ENCODE peak calls at places on chromosomes 1 and 21, in five cellular contexts. Q is Right ventricle myocardium superior, K is HT1080, W is ascending aorta, L is KBM-7. R is an unnamed sample.

GRCh38 chr1:152745289-152745704 is 12.5 kb upstream of the KPRP start:
- DNase-seq in W (no peak), L (no peak), Q (no peak), K (peak), R (no peak)

GRCh38 chr1:156194300-156194652 is 372 bp downstream of the SLC25A44 start:
- DNase-seq in K (no peak), Q (no peak), W (no peak), L (no peak), R (no peak)

GRCh38 chr1:156073740-156074139 is 8.5 kb downstream of the MEX3A start:
- DNase-seq in K (no peak), W (no peak), Q (peak), L (no peak), R (no peak)

GRCh38 chr1:87331319-87332269 is 2.9 kb downstream of the LMO4 start:
- DNase-seq in L (peak), Q (peak), W (peak), K (peak), R (peak)

GRCh38 chr1:109624215-109625010 is 4.8 kb downstream of the AMPD2 start:
- DNase-seq in Q (no peak), L (peak), W (no peak), K (no peak), R (no peak)

GRCh38 chr1:66000033-66000637 is 207.4 kb downstream of the PDE4B start:
- DNase-seq in L (no peak), W (no peak), Q (no peak), K (no peak), R (no peak)

GRCh38 chr1:18849252-18849651 is 10.2 kb downstream of the TAS1R2 start:
- DNase-seq in W (no peak), L (no peak), Q (no peak), K (no peak), R (no peak)

GRCh38 chr1:115322631-115323030 is 15.4 kb downstream of the NGF start:
- DNase-seq in Q (no peak), L (no peak), W (no peak), K (no peak), R (no peak)

GRCh38 chr1:174795806-174796205 is 203.9 kb upstream of the CACYBP start:
- DNase-seq in W (no peak), Q (no peak), L (no peak), K (no peak), R (no peak)

GRCh38 chr1:5620418-5620817 is 371.8 kb downstream of the NPHP4 start:
- DNase-seq in L (no peak), K (no peak), W (no peak), Q (no peak), R (no peak)

GRCh38 chr1:84259376-84259775 is 42.1 kb upstream of the SAMD13 start:
- DNase-seq in L (no peak), Q (no peak), W (no peak), K (no peak), R (no peak)

GRCh38 chr1:53826367-53826766 is 11.7 kb downstream of the NDC1 start:
- DNase-seq in Q (no peak), W (no peak), L (no peak), K (no peak), R (no peak)

GRCh38 chr1:56676571-56677035 is 31.5 kb downstream of the PRKAA2 start:
- DNase-seq in W (no peak), L (no peak), K (peak), Q (no peak), R (no peak)

GRCh38 chr1:85952460-85952859 is 204.1 kb downstream of the COL24A1 start:
- DNase-seq in W (no peak), Q (no peak), K (no peak), L (no peak), R (no peak)

GRCh38 chr1:168643152-168643551 is 66.7 kb downstream of the XCL1 start:
- DNase-seq in L (no peak), K (peak), Q (no peak), W (no peak), R (no peak)

GRCh38 chr21:29973258-29973657 is 33.5 kb upstream of the GRIK1 start:
- DNase-seq in W (no peak), K (no peak), Q (no peak), L (no peak), R (no peak)

GRCh38 chr1:11499825-11500331 is 20.9 kb downstream of the DISP3 start:
- DNase-seq in Q (no peak), K (no peak), W (no peak), L (no peak), R (no peak)

GRCh38 chr21:34925597-34925996 is 123.5 kb downstream of the RUNX1 start:
- DNase-seq in Q (no peak), K (no peak), L (no peak), W (no peak), R (no peak)

GRCh38 chr1:11886986-11887665 is 28.4 kb upstream of the NPPB start:
- DNase-seq in Q (peak), L (no peak), K (no peak), W (no peak), R (no peak)

GRCh38 chr21:17529648-17530047 is 16.8 kb downstream of the CXADR start:
- DNase-seq in W (no peak), L (no peak), K (no peak), Q (no peak), R (no peak)

GRCh38 chr1:172544481-172545104 is 11.6 kb downstream of the SUCO start:
- DNase-seq in W (no peak), Q (no peak), K (no peak), L (no peak), R (no peak)

R was measured in thoracic aorta.